ENCODE peak calls at places on chromosomes 5 and 9, in seven cellular contexts. One of them, this sample, is unnamed.

GRCh38 chr5:179275381-179275878 is 69.8 kb downstream of the ADAMTS2 start:
- DNase-seq in GM12878: no peak
- DNase-seq in neural progenitor cell: no peak
- DNase-seq in MM.1S: no peak
- DNase-seq in endothelial cell of umbilical vein: no peak
- DNase-seq in HCT116: no peak
- DNase-seq in GM23248: no peak
- DNase-seq in this sample: no peak

GRCh38 chr5:57495285-57495684 is 12.7 kb upstream of the ACTBL2 start:
- DNase-seq in GM12878: no peak
- DNase-seq in neural progenitor cell: no peak
- DNase-seq in MM.1S: peak
- DNase-seq in endothelial cell of umbilical vein: peak
- DNase-seq in HCT116: no peak
- DNase-seq in GM23248: no peak
- DNase-seq in this sample: no peak

GRCh38 chr9:76181020-76181641 is 213.1 kb downstream of the RFK start:
- DNase-seq in GM12878: no peak
- DNase-seq in neural progenitor cell: no peak
- DNase-seq in MM.1S: peak
- DNase-seq in endothelial cell of umbilical vein: no peak
- DNase-seq in HCT116: peak
- DNase-seq in GM23248: peak
- DNase-seq in this sample: no peak

GRCh38 chr9:27602954-27603353 is 29.7 kb upstream of the C9orf72 start:
- DNase-seq in GM12878: no peak
- DNase-seq in neural progenitor cell: no peak
- DNase-seq in MM.1S: no peak
- DNase-seq in endothelial cell of umbilical vein: no peak
- DNase-seq in HCT116: no peak
- DNase-seq in GM23248: no peak
- DNase-seq in this sample: no peak

GRCh38 chr5:71738962-71739361 is 19.9 kb downstream of the CARTPT start:
- DNase-seq in GM12878: peak
- DNase-seq in neural progenitor cell: no peak
- DNase-seq in MM.1S: no peak
- DNase-seq in endothelial cell of umbilical vein: no peak
- DNase-seq in HCT116: no peak
- DNase-seq in GM23248: no peak
- DNase-seq in this sample: no peak

GRCh38 chr5:5523066-5523505 is 100.6 kb downstream of the ICE1 start:
- DNase-seq in GM12878: peak
- DNase-seq in neural progenitor cell: no peak
- DNase-seq in MM.1S: peak
- DNase-seq in endothelial cell of umbilical vein: no peak
- DNase-seq in HCT116: peak
- DNase-seq in GM23248: peak
- DNase-seq in this sample: no peak

GRCh38 chr5:124061663-124062062 is 549.7 kb downstream of the CSNK1G3 start:
- DNase-seq in GM12878: no peak
- DNase-seq in neural progenitor cell: no peak
- DNase-seq in MM.1S: no peak
- DNase-seq in endothelial cell of umbilical vein: no peak
- DNase-seq in HCT116: no peak
- DNase-seq in GM23248: peak
- DNase-seq in this sample: no peak

GRCh38 chr5:138330813-138331448 is 673 bp downstream of the CDC25C start:
- DNase-seq in GM12878: no peak
- DNase-seq in neural progenitor cell: no peak
- DNase-seq in MM.1S: no peak
- DNase-seq in endothelial cell of umbilical vein: no peak
- DNase-seq in HCT116: no peak
- DNase-seq in GM23248: peak
- DNase-seq in this sample: no peak

GRCh38 chr5:143896471-143896870 is 84.5 kb downstream of the HMHB1 start:
- DNase-seq in GM12878: no peak
- DNase-seq in neural progenitor cell: no peak
- DNase-seq in MM.1S: no peak
- DNase-seq in endothelial cell of umbilical vein: no peak
- DNase-seq in HCT116: no peak
- DNase-seq in GM23248: peak
- DNase-seq in this sample: no peak

GRCh38 chr5:16108418-16108817 is 71.2 kb downstream of the MARCHF11 start:
- DNase-seq in GM12878: no peak
- DNase-seq in neural progenitor cell: no peak
- DNase-seq in MM.1S: no peak
- DNase-seq in endothelial cell of umbilical vein: no peak
- DNase-seq in HCT116: no peak
- DNase-seq in GM23248: no peak
- DNase-seq in this sample: no peak

GRCh38 chr9:101478906-101479305 is 43.3 kb upstream of the ALDOB start:
- DNase-seq in GM12878: no peak
- DNase-seq in neural progenitor cell: no peak
- DNase-seq in MM.1S: no peak
- DNase-seq in endothelial cell of umbilical vein: no peak
- DNase-seq in HCT116: no peak
- DNase-seq in GM23248: no peak
- DNase-seq in this sample: no peak

GRCh38 chr5:181100121-181101015 is 30.6 kb downstream of the OR2V1 start:
- DNase-seq in GM12878: no peak
- DNase-seq in neural progenitor cell: peak
- DNase-seq in MM.1S: no peak
- DNase-seq in endothelial cell of umbilical vein: peak
- DNase-seq in HCT116: no peak
- DNase-seq in GM23248: peak
- DNase-seq in this sample: no peak

GRCh38 chr5:112475747-112476435 is 56.8 kb upstream of the EPB41L4A start:
- DNase-seq in GM12878: no peak
- DNase-seq in neural progenitor cell: no peak
- DNase-seq in MM.1S: no peak
- DNase-seq in endothelial cell of umbilical vein: peak
- DNase-seq in HCT116: no peak
- DNase-seq in GM23248: peak
- DNase-seq in this sample: no peak

GRCh38 chr5:163585206-163585605 is 79.8 kb downstream of the MAT2B start:
- DNase-seq in GM12878: no peak
- DNase-seq in neural progenitor cell: no peak
- DNase-seq in MM.1S: no peak
- DNase-seq in endothelial cell of umbilical vein: no peak
- DNase-seq in HCT116: no peak
- DNase-seq in GM23248: peak
- DNase-seq in this sample: no peak

GRCh38 chr5:72242796-72243475 is 77.1 kb downstream of the MRPS27 start:
- DNase-seq in GM12878: no peak
- DNase-seq in neural progenitor cell: peak
- DNase-seq in MM.1S: no peak
- DNase-seq in endothelial cell of umbilical vein: no peak
- DNase-seq in HCT116: no peak
- DNase-seq in GM23248: no peak
- DNase-seq in this sample: no peak

GRCh38 chr5:68708842-68709170 is 385.0 kb upstream of the SLC30A5 start:
- DNase-seq in GM12878: no peak
- DNase-seq in neural progenitor cell: no peak
- DNase-seq in MM.1S: no peak
- DNase-seq in endothelial cell of umbilical vein: no peak
- DNase-seq in HCT116: no peak
- DNase-seq in GM23248: no peak
- DNase-seq in this sample: no peak

GRCh38 chr5:36870399-36871040 is 6.0 kb upstream of the NIPBL start:
- DNase-seq in GM12878: no peak
- DNase-seq in neural progenitor cell: peak
- DNase-seq in MM.1S: peak
- DNase-seq in endothelial cell of umbilical vein: peak
- DNase-seq in HCT116: peak
- DNase-seq in GM23248: peak
- DNase-seq in this sample: no peak

GRCh38 chr9:112278152-112278551 is 55.3 kb downstream of the PTBP3 start:
- DNase-seq in GM12878: no peak
- DNase-seq in neural progenitor cell: peak
- DNase-seq in MM.1S: no peak
- DNase-seq in endothelial cell of umbilical vein: no peak
- DNase-seq in HCT116: no peak
- DNase-seq in GM23248: no peak
- DNase-seq in this sample: no peak

GRCh38 chr9:112280904-112281303 is 52.5 kb downstream of the PTBP3 start:
- DNase-seq in GM12878: no peak
- DNase-seq in neural progenitor cell: no peak
- DNase-seq in MM.1S: no peak
- DNase-seq in endothelial cell of umbilical vein: no peak
- DNase-seq in HCT116: no peak
- DNase-seq in GM23248: no peak
- DNase-seq in this sample: no peak

GRCh38 chr9:112274600-112274999 is 58.8 kb downstream of the PTBP3 start:
- DNase-seq in GM12878: no peak
- DNase-seq in neural progenitor cell: peak
- DNase-seq in MM.1S: no peak
- DNase-seq in endothelial cell of umbilical vein: no peak
- DNase-seq in HCT116: no peak
- DNase-seq in GM23248: no peak
- DNase-seq in this sample: no peak

GRCh38 chr9:112283854-112284253 is 49.6 kb downstream of the PTBP3 start:
- DNase-seq in GM12878: no peak
- DNase-seq in neural progenitor cell: peak
- DNase-seq in MM.1S: no peak
- DNase-seq in endothelial cell of umbilical vein: no peak
- DNase-seq in HCT116: no peak
- DNase-seq in GM23248: no peak
- DNase-seq in this sample: no peak

DNA sequence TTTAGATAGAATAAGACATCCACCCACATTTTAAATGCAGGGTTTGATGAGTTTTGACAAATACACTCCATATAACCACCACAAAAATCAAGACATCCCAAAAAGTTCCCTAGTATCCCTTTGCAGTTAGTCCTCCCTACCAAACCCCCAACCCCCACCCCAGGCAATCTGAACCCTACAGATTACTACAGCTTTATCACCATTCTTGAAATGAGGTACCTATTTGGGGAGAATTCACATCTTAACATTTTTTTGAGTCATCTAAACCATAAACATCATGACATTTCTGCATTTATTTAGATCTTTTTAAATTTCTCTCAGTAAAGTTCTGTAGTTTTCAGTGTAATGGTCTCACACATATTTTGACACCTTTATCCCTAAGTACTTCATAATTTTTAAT is 53.9 kb downstream of the PTBP3 start:
- DNase-seq in GM12878: no peak
- DNase-seq in neural progenitor cell: no peak
- DNase-seq in MM.1S: no peak
- DNase-seq in endothelial cell of umbilical vein: no peak
- DNase-seq in HCT116: no peak
- DNase-seq in GM23248: no peak
- DNase-seq in this sample: no peak
- H3K9ac ChIP-seq in GM12878: no peak
- H3K9ac ChIP-seq in neural progenitor cell: no peak
- H3K9ac ChIP-seq in MM.1S: no peak
- H3K9ac ChIP-seq in endothelial cell of umbilical vein: no peak
- H3K9ac ChIP-seq in HCT116: no peak
- H3K9ac ChIP-seq in GM23248: no peak
- H3K9ac ChIP-seq in this sample: no peak

DNA sequence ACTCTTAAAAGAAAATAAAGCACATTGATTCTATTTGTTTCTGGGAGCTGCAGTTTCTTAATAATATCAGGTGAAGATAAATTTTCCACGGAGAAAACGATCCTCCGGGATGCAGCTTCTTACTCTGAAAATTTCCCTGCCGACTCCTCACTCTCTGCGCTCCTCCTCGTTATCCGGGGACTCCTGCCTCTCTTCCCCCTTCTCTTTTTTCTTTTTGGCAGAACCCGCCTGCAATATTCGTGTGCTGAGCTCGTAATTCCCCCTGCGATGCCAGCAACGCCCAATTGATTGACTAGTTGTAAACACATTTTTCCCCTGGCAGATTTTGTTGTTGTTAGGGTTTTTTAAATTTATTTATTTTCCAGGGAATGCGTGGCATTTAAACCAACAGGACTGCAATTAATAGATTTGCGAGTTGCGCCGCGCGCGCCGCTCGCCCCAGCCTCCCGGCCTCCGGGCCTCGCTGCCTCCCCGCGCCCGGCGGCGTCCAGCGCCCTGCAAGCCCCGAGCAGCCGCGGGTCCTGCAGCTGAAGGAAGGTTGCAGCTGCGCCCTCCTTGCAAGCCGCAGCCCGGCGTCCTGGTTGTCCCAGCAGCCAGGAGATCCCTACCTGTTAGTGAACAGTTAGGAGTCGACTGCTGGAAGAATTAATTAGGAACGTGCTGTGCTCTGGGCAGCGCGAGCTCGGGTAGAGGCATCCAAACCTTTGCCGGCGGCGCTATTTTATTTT is 2.2 kb downstream of the NTNG2 start:
- DNase-seq in GM12878: no peak
- DNase-seq in neural progenitor cell: peak
- DNase-seq in MM.1S: no peak
- DNase-seq in endothelial cell of umbilical vein: no peak
- DNase-seq in HCT116: no peak
- DNase-seq in GM23248: no peak
- DNase-seq in this sample: no peak
- TF ChIP-seq EZH2 in GM12878: no peak
- TF ChIP-seq EZH2 in neural progenitor cell: peak
- TF ChIP-seq EZH2 in MM.1S: peak
- TF ChIP-seq EZH2 in endothelial cell of umbilical vein: peak
- TF ChIP-seq EZH2 in HCT116: no peak
- TF ChIP-seq EZH2 in GM23248: peak
- TF ChIP-seq EZH2 in this sample: peak

GRCh38 chr9:109585841-109586240 is 87.7 kb upstream of the PTPN3 start:
- DNase-seq in GM12878: no peak
- DNase-seq in neural progenitor cell: no peak
- DNase-seq in MM.1S: no peak
- DNase-seq in endothelial cell of umbilical vein: no peak
- DNase-seq in HCT116: no peak
- DNase-seq in GM23248: no peak
- DNase-seq in this sample: no peak

GRCh38 chr9:109584205-109584604 is 86.1 kb upstream of the PTPN3 start:
- DNase-seq in GM12878: no peak
- DNase-seq in neural progenitor cell: no peak
- DNase-seq in MM.1S: no peak
- DNase-seq in endothelial cell of umbilical vein: no peak
- DNase-seq in HCT116: no peak
- DNase-seq in GM23248: no peak
- DNase-seq in this sample: no peak

GRCh38 chr9:109579191-109579948 is 81.3 kb upstream of the PTPN3 start:
- DNase-seq in GM12878: no peak
- DNase-seq in neural progenitor cell: no peak
- DNase-seq in MM.1S: no peak
- DNase-seq in endothelial cell of umbilical vein: no peak
- DNase-seq in HCT116: no peak
- DNase-seq in GM23248: no peak
- DNase-seq in this sample: no peak

GRCh38 chr9:109586993-109587392 is 88.9 kb upstream of the PTPN3 start:
- DNase-seq in GM12878: no peak
- DNase-seq in neural progenitor cell: no peak
- DNase-seq in MM.1S: no peak
- DNase-seq in endothelial cell of umbilical vein: no peak
- DNase-seq in HCT116: no peak
- DNase-seq in GM23248: no peak
- DNase-seq in this sample: no peak

GRCh38 chr9:109582386-109582785 is 84.3 kb upstream of the PTPN3 start:
- DNase-seq in GM12878: no peak
- DNase-seq in neural progenitor cell: no peak
- DNase-seq in MM.1S: no peak
- DNase-seq in endothelial cell of umbilical vein: no peak
- DNase-seq in HCT116: no peak
- DNase-seq in GM23248: no peak
- DNase-seq in this sample: no peak
- H3K9ac ChIP-seq in GM12878: no peak
- H3K9ac ChIP-seq in neural progenitor cell: no peak
- H3K9ac ChIP-seq in MM.1S: no peak
- H3K9ac ChIP-seq in endothelial cell of umbilical vein: no peak
- H3K9ac ChIP-seq in HCT116: no peak
- H3K9ac ChIP-seq in GM23248: no peak
- H3K9ac ChIP-seq in this sample: no peak

GRCh38 chr9:133276001-133276884 is 1.2 kb upstream of the ABO start:
- DNase-seq in GM12878: no peak
- DNase-seq in neural progenitor cell: no peak
- DNase-seq in MM.1S: no peak
- DNase-seq in endothelial cell of umbilical vein: no peak
- DNase-seq in HCT116: no peak
- DNase-seq in GM23248: no peak
- DNase-seq in this sample: no peak
- TF ChIP-seq EZH2 in GM12878: no peak
- TF ChIP-seq EZH2 in neural progenitor cell: no peak
- TF ChIP-seq EZH2 in MM.1S: no peak
- TF ChIP-seq EZH2 in endothelial cell of umbilical vein: no peak
- TF ChIP-seq EZH2 in HCT116: no peak
- TF ChIP-seq EZH2 in GM23248: peak
- TF ChIP-seq EZH2 in this sample: no peak